ENCODE peak calls at places on chromosomes 4 and X, in seven cellular contexts. J is cardiac muscle cell, G is SK-N-SH, F is tibial nerve, S is aorta, Y is HL-60, M is adipocyte. L is an unnamed sample.

GRCh38 chrX:43870758-43871419 is 11.4 kb downstream of the MAOB start:
- DNase-seq in J (peak; percentile 64), G (no peak), F (no peak), S (no peak), Y (no peak), M (no peak), L (no peak)

GRCh38 chr4:17313194-17313593 is 198.7 kb downstream of the QDPR start:
- DNase-seq in J (no peak), G (no peak), F (no peak), S (no peak), Y (no peak), M (no peak), L (no peak)

GRCh38 chr4:146222313-146222712 is 8.0 kb downstream of the REELD1 start:
- DNase-seq in J (peak; percentile 23), G (no peak), F (no peak), S (no peak), Y (no peak), M (no peak), L (no peak)

GRCh38 chr4:528835-529234 is 29.8 kb downstream of the PIGG start:
- DNase-seq in J (no peak), G (no peak), F (no peak), S (no peak), Y (no peak), M (no peak), L (peak; percentile 32)

GRCh38 chr4:121270384-121270783 is 106.3 kb upstream of the TNIP3 start:
- DNase-seq in J (no peak), G (no peak), F (no peak), S (no peak), Y (no peak), M (peak; percentile 9), L (no peak)

GRCh38 chrX:65587616-65588526 is 53.3 kb upstream of the LAS1L start:
- DNase-seq in J (no peak), G (no peak), F (peak; percentile 78), S (peak; percentile 90), Y (peak; percentile 71), M (peak; percentile 59), L (no peak)

GRCh38 chr4:95410387-95411005 is 138.3 kb downstream of the UNC5C start:
- DNase-seq in J (no peak), G (no peak), F (no peak), S (no peak), Y (no peak), M (no peak), L (no peak)

GRCh38 chr4:81757706-81758105 is 286.0 kb upstream of the RASGEF1B start:
- DNase-seq in J (no peak), G (no peak), F (peak; percentile 7), S (peak; percentile 52), Y (no peak), M (no peak), L (no peak)

GRCh38 chrX:104502460-104502859 is 63.5 kb upstream of the IL1RAPL2 start:
- DNase-seq in J (no peak), G (no peak), F (no peak), S (no peak), Y (no peak), M (no peak), L (no peak)

GRCh38 chrX:70434914-70435586 is 9.6 kb upstream of the DLG3 start:
- DNase-seq in J (peak; percentile 58), G (no peak), F (no peak), S (peak; percentile 82), Y (no peak), M (no peak), L (no peak)

GRCh38 chr4:41644915-41645295 is 103.6 kb downstream of the PHOX2B start:
- DNase-seq in J (no peak), G (no peak), F (no peak), S (no peak), Y (no peak), M (no peak), L (peak; percentile 92)

GRCh38 chr4:27081675-27082579 is 221.3 kb downstream of the STIM2 start:
- DNase-seq in J (no peak), G (no peak), F (no peak), S (no peak), Y (peak; percentile 40), M (no peak), L (no peak)

GRCh38 chr4:118367872-118368271 is 15.1 kb upstream of the PRSS12 start:
- DNase-seq in J (no peak), G (no peak), F (no peak), S (no peak), Y (peak; percentile 7), M (no peak), L (no peak)

GRCh38 chr4:6020633-6021032 is 2.4 kb upstream of the C4orf50 start:
- DNase-seq in J (no peak), G (no peak), F (no peak), S (no peak), Y (no peak), M (no peak), L (no peak)

GRCh38 chr4:188130355-188130754 is 8.9 kb upstream of the TRIML1 start:
- DNase-seq in J (no peak), G (no peak), F (no peak), S (no peak), Y (no peak), M (no peak), L (no peak)

GRCh38 chr4:1499465-1499864 is 93.2 kb upstream of the NKX1-1 start:
- DNase-seq in J (no peak), G (peak; percentile 13), F (no peak), S (no peak), Y (no peak), M (no peak), L (no peak)

GRCh38 chr4:71187399-71188196 is 151.2 kb upstream of the SLC4A4 start:
- DNase-seq in J (peak; percentile 36), G (no peak), F (no peak), S (peak; percentile 52), Y (no peak), M (peak; percentile 75), L (no peak)

GRCh38 chr4:24488399-24489164 is 95.8 kb downstream of the DHX15 start:
- DNase-seq in J (peak; percentile 84), G (peak; percentile 82), F (peak; percentile 90), S (peak; percentile 78), Y (peak; percentile 62), M (peak; percentile 85), L (peak; percentile 85)

GRCh38 chr4:75696036-75696435 is 22.8 kb upstream of the G3BP2 start:
- DNase-seq in J (no peak), G (no peak), F (no peak), S (no peak), Y (no peak), M (no peak), L (no peak)

GRCh38 chr4:126568652-126569580 is 1063.8 kb upstream of the INTU start:
- DNase-seq in J (no peak), G (peak; percentile 15), F (no peak), S (no peak), Y (no peak), M (no peak), L (peak; percentile 47)

GRCh38 chr4:143700420-143701352 is at the start of gene FREM3:
- DNase-seq in J (peak; percentile 26), G (peak; percentile 19), F (no peak), S (no peak), Y (no peak), M (peak; percentile 11), L (peak; percentile 63)

GRCh38 chr4:143701365-143701764 is 890 bp upstream of the FREM3 start:
- DNase-seq in J (no peak), G (no peak), F (no peak), S (no peak), Y (no peak), M (no peak), L (no peak)

GRCh38 chr4:143699331-143700059 is 980 bp downstream of the FREM3 start:
- DNase-seq in J (no peak), G (no peak), F (no peak), S (no peak), Y (no peak), M (no peak), L (no peak)

GRCh38 chr4:143700060-143700419 is 435 bp downstream of the FREM3 start:
- DNase-seq in J (peak; percentile 29), G (peak; percentile 15), F (no peak), S (peak; percentile 52), Y (no peak), M (peak; percentile 40), L (no peak)
- H3K4me3 ChIP-seq in J (peak overlapping the region; percentile 26), G (peak overlapping the region; percentile 33), F (peak overlapping the region; percentile 21), S (peak overlapping the region; percentile 2), Y (no peak overlapping the region), M (peak overlapping the region; percentile 66), L (no peak overlapping the region)

GRCh38 chr4:13546374-13546854 is 2.1 kb upstream of the NKX3-2 start:
- DNase-seq in J (no peak), G (peak; percentile 11), F (no peak), S (no peak), Y (no peak), M (no peak), L (no peak)

GRCh38 chr4:13548059-13548983 is 4.0 kb upstream of the NKX3-2 start:
- DNase-seq in J (no peak), G (peak; percentile 35), F (no peak), S (no peak), Y (no peak), M (no peak), L (no peak)

GRCh38 chr4:13548984-13549546 is 4.8 kb upstream of the NKX3-2 start:
- DNase-seq in J (peak; percentile 88), G (peak; percentile 88), F (peak; percentile 90), S (peak; percentile 85), Y (peak; percentile 84), M (peak; percentile 84), L (peak; percentile 92)

GRCh38 chr4:13546855-13547562 is 2.7 kb upstream of the NKX3-2 start:
- DNase-seq in J (no peak), G (peak; percentile 54), F (no peak), S (no peak), Y (no peak), M (no peak), L (peak; percentile 61)

GRCh38 chr4:13547563-13548041 is 3.3 kb upstream of the NKX3-2 start:
- DNase-seq in J (peak; percentile 53), G (peak; percentile 56), F (no peak), S (no peak), Y (no peak), M (no peak), L (peak; percentile 67)
- H3K4me3 ChIP-seq in J (peak overlapping the region; percentile 38), G (no peak overlapping the region), F (peak overlapping the region; percentile 37), S (no peak overlapping the region), Y (peak overlapping the region; percentile 54), M (peak overlapping the region; percentile 73), L (peak overlapping the region; percentile 67)

DNA sequence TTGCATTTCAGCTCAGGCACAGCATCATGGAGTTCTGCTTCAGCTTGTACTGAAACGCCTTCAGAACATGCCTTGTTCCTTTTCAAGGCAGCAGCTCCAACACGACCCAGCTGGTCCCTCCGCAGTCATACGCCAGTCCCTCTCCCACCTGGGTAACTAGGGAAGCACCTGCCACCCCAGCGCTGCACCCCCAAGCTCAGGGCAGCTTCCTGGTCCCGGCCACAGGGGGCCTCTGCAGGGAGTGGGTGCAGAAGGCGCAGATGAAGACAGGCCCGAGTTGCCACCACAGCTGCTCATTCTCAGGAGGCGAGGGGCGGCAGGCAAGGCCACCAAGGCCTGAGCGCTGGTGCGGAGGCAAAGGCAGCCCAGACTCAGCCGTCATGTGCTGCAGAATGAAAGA is 21.8 kb downstream of the WDR1 start:
- DNase-seq in J (no peak), G (no peak), F (no peak), S (peak; percentile 42), Y (no peak), M (no peak), L (no peak)
- H3K4me3 ChIP-seq in J (no peak overlapping the region), G (no peak overlapping the region), F (no peak overlapping the region), S (no peak overlapping the region), Y (no peak overlapping the region), M (no peak overlapping the region), L (no peak overlapping the region)

DNA sequence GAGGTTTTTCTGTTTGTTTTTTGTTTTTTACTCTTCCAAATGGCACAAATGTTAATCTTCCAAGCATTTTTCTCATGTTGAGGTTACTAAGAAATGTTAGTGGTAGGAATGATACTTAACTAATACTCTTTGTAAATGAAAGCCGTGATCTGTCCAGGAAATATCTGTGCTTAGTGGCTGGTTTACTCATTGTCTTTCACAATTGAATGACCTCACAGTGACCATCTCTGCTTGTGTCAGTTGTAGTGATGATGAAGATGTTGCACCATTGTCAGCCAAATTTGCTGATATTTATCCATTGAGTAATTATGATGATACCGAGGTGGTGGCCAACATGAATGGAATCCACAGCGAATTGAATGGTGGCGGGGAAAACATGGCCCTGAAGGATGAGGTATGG is 93.5 kb downstream of the TNIP2 start:
- DNase-seq in J (no peak), G (no peak), F (no peak), S (no peak), Y (no peak), M (peak; percentile 78), L (no peak)
- H3K4me3 ChIP-seq in J (no peak overlapping the region), G (no peak overlapping the region), F (no peak overlapping the region), S (no peak overlapping the region), Y (no peak overlapping the region), M (peak overlapping the region; percentile 26), L (no peak overlapping the region)